ENCODE peak calls at places on chromosomes 16 and 17, in ten cellular contexts. U is NB4; X is EH; N is activated naive CD4-positive, alpha-beta T cell treated with anti-CD3 and anti-CD28 coated beads for 36 hours; V is HTR-8/SVneo; T is GDM1; Q is astrocyte; A is neuronal stem cell; B is central memory CD4-positive, alpha-beta T cell; K is IMR-90. E is an unnamed sample.

GRCh38 chr16:56999409-57000270 is 10.3 kb downstream of the NLRC5 start:
- DNase-seq in Q (no peak), K (no peak), N (peak; percentile 69), U (no peak), X (no peak), V (no peak), A (no peak), T (no peak), B (peak; percentile 61), E (no peak)

GRCh38 chr17:57986841-57987581 is 1.0 kb downstream of the VEZF1 start:
- DNase-seq in U (peak; percentile 74), A (peak; percentile 63), B (no peak), N (peak; percentile 51), K (peak; percentile 91), X (peak; percentile 74), Q (peak; percentile 83), V (peak; percentile 43), T (no peak), E (peak; percentile 65)

GRCh38 chr16:68370921-68371651 is 60.3 kb downstream of the PRMT7 start:
- DNase-seq in X (no peak), V (no peak), Q (no peak), K (no peak), A (no peak), U (peak; percentile 50), N (peak; percentile 45), B (peak; percentile 14), T (no peak), E (no peak)

GRCh38 chr16:64629622-64630021 is 492.2 kb downstream of the CDH11 start:
- DNase-seq in X (peak; percentile 66), A (no peak), T (no peak), Q (peak; percentile 75), U (no peak), V (no peak), N (no peak), K (no peak), B (no peak), E (peak; percentile 36)

GRCh38 chr17:19003966-19004600 is 481 bp downstream of the FAM83G start:
- DNase-seq in T (no peak), N (peak; percentile 61), B (peak; percentile 68), Q (peak; percentile 31), K (peak; percentile 36), A (peak; percentile 32), U (no peak), V (peak; percentile 78), X (peak; percentile 56), E (no peak)

GRCh38 chr17:81171941-81172340 is 5.9 kb upstream of the AATK start:
- DNase-seq in B (no peak), Q (no peak), K (peak; percentile 13), N (no peak), V (no peak), X (peak; percentile 32), A (no peak), T (no peak), U (no peak), E (peak; percentile 6)

GRCh38 chr17:72301887-72302286 is 181.1 kb downstream of the SOX9 start:
- DNase-seq in X (no peak), T (no peak), K (no peak), Q (no peak), B (no peak), V (no peak), N (no peak), A (no peak), U (no peak), E (no peak)

GRCh38 chr17:35432176-35433074 is at the start of gene SLFN12:
- DNase-seq in N (peak; percentile 66), X (peak; percentile 98), A (peak; percentile 63), T (no peak), U (peak; percentile 89), B (peak; percentile 70), K (peak; percentile 98), V (peak; percentile 76), Q (peak; percentile 98), E (peak; percentile 95)

GRCh38 chr16:67965668-67966548 is 2.5 kb downstream of the SLC12A4 start:
- DNase-seq in X (peak; percentile 32), B (no peak), U (no peak), N (no peak), T (no peak), A (no peak), K (no peak), Q (no peak), V (peak; percentile 81), E (no peak)

GRCh38 chr17:2266045-2266864 is 37.3 kb downstream of the SMG6 start:
- DNase-seq in Q (no peak), K (no peak), X (no peak), A (no peak), B (peak; percentile 91), T (peak; percentile 69), N (peak; percentile 94), U (no peak), V (no peak), E (no peak)

GRCh38 chr16:1707193-1707790 is 1.3 kb downstream of the MAPK8IP3 start:
- DNase-seq in V (no peak), N (peak; percentile 39), A (no peak), X (peak; percentile 35), Q (peak; percentile 52), B (peak; percentile 3), T (no peak), K (peak; percentile 40), U (no peak), E (peak; percentile 32)

GRCh38 chr16:19532601-19533000 is 8.9 kb downstream of the CCP110 start:
- DNase-seq in V (no peak), U (no peak), N (no peak), A (no peak), X (no peak), K (no peak), Q (no peak), B (no peak), T (no peak), E (no peak)

GRCh38 chr17:72520665-72521303 is 400.0 kb downstream of the SOX9 start:
- DNase-seq in B (no peak), Q (no peak), T (no peak), N (no peak), X (no peak), U (no peak), A (no peak), K (no peak), V (no peak), E (no peak)

GRCh38 chr17:30584810-30585209 is 107.6 kb downstream of the GOSR1 start:
- DNase-seq in U (no peak), V (no peak), B (no peak), N (no peak), X (no peak), T (no peak), A (no peak), Q (no peak), K (no peak), E (no peak)

GRCh38 chr16:51474414-51475091 is 323.5 kb upstream of the SALL1 start:
- DNase-seq in X (no peak), V (no peak), B (no peak), Q (no peak), A (no peak), N (no peak), K (no peak), U (no peak), T (no peak), E (no peak)

GRCh38 chr16:56363781-56364565 is 61.4 kb downstream of the AMFR start:
- DNase-seq in Q (no peak), A (no peak), V (no peak), U (no peak), K (no peak), B (no peak), X (no peak), N (no peak), T (no peak), E (no peak)

GRCh38 chr17:21104608-21105007 is 22.2 kb upstream of the DHRS7B start:
- DNase-seq in K (no peak), Q (no peak), A (no peak), U (no peak), V (no peak), N (no peak), T (no peak), X (no peak), B (no peak), E (no peak)

GRCh38 chr16:19916064-19916463 is 31.4 kb upstream of the GPRC5B start:
- DNase-seq in U (no peak), Q (no peak), N (no peak), B (no peak), K (no peak), X (no peak), A (no peak), V (no peak), T (no peak), E (no peak)

GRCh38 chr17:54353789-54354525 is 531.2 kb downstream of the KIF2B start:
- DNase-seq in T (no peak), N (no peak), X (no peak), K (no peak), Q (no peak), B (no peak), A (no peak), V (no peak), U (no peak), E (no peak)

GRCh38 chr16:8846401-8846932 is 22.3 kb downstream of the CARHSP1 start:
- DNase-seq in Q (no peak), K (no peak), B (no peak), V (no peak), T (no peak), X (no peak), A (no peak), N (no peak), U (no peak), E (no peak)

E was measured in brain microvascular endothelial cell.